ENCODE peak calls at places on chromosomes 13 and 19, in five cellular contexts. One of them, this sample, is unnamed.

GRCh38 chr13:109119886-109120285 is 490.5 kb downstream of the MYO16 start:
- DNase-seq in mucosa of descending colon: no peak
- DNase-seq in iris pigment epithelial cell: no peak
- DNase-seq in stimulated activated CD4-positive, alpha-beta T cell treated with anti-CD3 and anti-CD28 coated beads, Interleukin-1b, Interleukin-23, amount 100 ng/mL, for 24 hours: no peak
- DNase-seq in ACHN: no peak
- DNase-seq in this sample: no peak

GRCh38 chr19:48654299-48655059 is 8.5 kb upstream of the CA11 start:
- DNase-seq in mucosa of descending colon: no peak
- DNase-seq in iris pigment epithelial cell: no peak
- DNase-seq in stimulated activated CD4-positive, alpha-beta T cell treated with anti-CD3 and anti-CD28 coated beads, Interleukin-1b, Interleukin-23, amount 100 ng/mL, for 24 hours: no peak
- DNase-seq in ACHN: no peak
- DNase-seq in this sample: no peak

GRCh38 chr13:102580552-102581169 is 16.1 kb upstream of the TPP2 start:
- DNase-seq in mucosa of descending colon: no peak
- DNase-seq in iris pigment epithelial cell: peak
- DNase-seq in stimulated activated CD4-positive, alpha-beta T cell treated with anti-CD3 and anti-CD28 coated beads, Interleukin-1b, Interleukin-23, amount 100 ng/mL, for 24 hours: no peak
- DNase-seq in ACHN: peak
- DNase-seq in this sample: no peak

GRCh38 chr19:41910992-41911888 is 17.0 kb downstream of the ERFL start:
- DNase-seq in mucosa of descending colon: no peak
- DNase-seq in iris pigment epithelial cell: no peak
- DNase-seq in stimulated activated CD4-positive, alpha-beta T cell treated with anti-CD3 and anti-CD28 coated beads, Interleukin-1b, Interleukin-23, amount 100 ng/mL, for 24 hours: no peak
- DNase-seq in ACHN: no peak
- DNase-seq in this sample: no peak

GRCh38 chr13:53200498-53201453 is 172.2 kb downstream of the OLFM4 start:
- DNase-seq in mucosa of descending colon: peak
- DNase-seq in iris pigment epithelial cell: peak
- DNase-seq in stimulated activated CD4-positive, alpha-beta T cell treated with anti-CD3 and anti-CD28 coated beads, Interleukin-1b, Interleukin-23, amount 100 ng/mL, for 24 hours: no peak
- DNase-seq in ACHN: no peak
- DNase-seq in this sample: no peak

GRCh38 chr19:7419777-7420439 is 68.9 kb downstream of the PEX11G start:
- DNase-seq in mucosa of descending colon: no peak
- DNase-seq in iris pigment epithelial cell: no peak
- DNase-seq in stimulated activated CD4-positive, alpha-beta T cell treated with anti-CD3 and anti-CD28 coated beads, Interleukin-1b, Interleukin-23, amount 100 ng/mL, for 24 hours: no peak
- DNase-seq in ACHN: no peak
- DNase-seq in this sample: no peak

GRCh38 chr19:29076963-29077362 is 136.0 kb downstream of the UQCRFS1 start:
- DNase-seq in mucosa of descending colon: no peak
- DNase-seq in iris pigment epithelial cell: no peak
- DNase-seq in stimulated activated CD4-positive, alpha-beta T cell treated with anti-CD3 and anti-CD28 coated beads, Interleukin-1b, Interleukin-23, amount 100 ng/mL, for 24 hours: no peak
- DNase-seq in ACHN: no peak
- DNase-seq in this sample: no peak

GRCh38 chr19:18311495-18311894 is 11.4 kb downstream of the LSM4 start:
- DNase-seq in mucosa of descending colon: no peak
- DNase-seq in iris pigment epithelial cell: no peak
- DNase-seq in stimulated activated CD4-positive, alpha-beta T cell treated with anti-CD3 and anti-CD28 coated beads, Interleukin-1b, Interleukin-23, amount 100 ng/mL, for 24 hours: no peak
- DNase-seq in ACHN: no peak
- DNase-seq in this sample: no peak

GRCh38 chr13:106426909-106427308 is 108.6 kb downstream of the EFNB2 start:
- DNase-seq in mucosa of descending colon: no peak
- DNase-seq in iris pigment epithelial cell: no peak
- DNase-seq in stimulated activated CD4-positive, alpha-beta T cell treated with anti-CD3 and anti-CD28 coated beads, Interleukin-1b, Interleukin-23, amount 100 ng/mL, for 24 hours: no peak
- DNase-seq in ACHN: no peak
- DNase-seq in this sample: no peak